ENCODE peak calls at places on chromosomes 6 and 20, in seven cellular contexts. One of them, this sample, is unnamed.

GRCh38 chr20:32470940-32471339 is 112.8 kb downstream of the ASXL1 start:
- DNase-seq in Peyer's patch: no peak
- DNase-seq in heart left ventricle: no peak
- DNase-seq in transverse colon: no peak
- DNase-seq in cardiac muscle cell: no peak
- DNase-seq in right lobe of liver: no peak
- DNase-seq in Panc1: no peak
- DNase-seq in this sample: no peak

GRCh38 chr6:43784049-43784855 is 14.2 kb downstream of the VEGFA start:
- DNase-seq in right lobe of liver: no peak
- DNase-seq in heart left ventricle: peak; percentile 20
- DNase-seq in Peyer's patch: no peak
- DNase-seq in transverse colon: no peak
- DNase-seq in Panc1: no peak
- DNase-seq in cardiac muscle cell: no peak
- DNase-seq in this sample: no peak

GRCh38 chr6:39225946-39226437 is 3.3 kb downstream of the KCNK5 start:
- DNase-seq in Peyer's patch: peak; percentile 86
- DNase-seq in transverse colon: no peak
- DNase-seq in cardiac muscle cell: no peak
- DNase-seq in right lobe of liver: no peak
- DNase-seq in Panc1: no peak
- DNase-seq in heart left ventricle: no peak
- DNase-seq in this sample: no peak

GRCh38 chr6:97440590-97441176 is 157.7 kb upstream of the MMS22L start:
- DNase-seq in cardiac muscle cell: peak; percentile 77
- DNase-seq in Peyer's patch: no peak
- DNase-seq in right lobe of liver: peak; percentile 17
- DNase-seq in heart left ventricle: no peak
- DNase-seq in Panc1: peak; percentile 12
- DNase-seq in transverse colon: no peak
- DNase-seq in this sample: no peak

GRCh38 chr6:8131265-8131897 is 29.0 kb upstream of the EEF1E1 start:
- DNase-seq in right lobe of liver: no peak
- DNase-seq in Peyer's patch: peak; percentile 61
- DNase-seq in heart left ventricle: no peak
- DNase-seq in Panc1: no peak
- DNase-seq in transverse colon: peak; percentile 39
- DNase-seq in cardiac muscle cell: peak; percentile 81
- DNase-seq in this sample: no peak

GRCh38 chr6:119643866-119644265 is 294.3 kb upstream of the MAN1A1 start:
- DNase-seq in cardiac muscle cell: no peak
- DNase-seq in right lobe of liver: no peak
- DNase-seq in transverse colon: no peak
- DNase-seq in heart left ventricle: no peak
- DNase-seq in Peyer's patch: no peak
- DNase-seq in Panc1: no peak
- DNase-seq in this sample: no peak

GRCh38 chr6:120869397-120869796 is 464.9 kb downstream of the TBC1D32 start:
- DNase-seq in Peyer's patch: no peak
- DNase-seq in cardiac muscle cell: peak; percentile 54
- DNase-seq in heart left ventricle: no peak
- DNase-seq in Panc1: no peak
- DNase-seq in transverse colon: no peak
- DNase-seq in right lobe of liver: no peak
- DNase-seq in this sample: no peak

GRCh38 chr6:36839819-36840379 is 655 bp upstream of the CPNE5 start:
- DNase-seq in Peyer's patch: no peak
- DNase-seq in transverse colon: no peak
- DNase-seq in Panc1: no peak
- DNase-seq in right lobe of liver: peak; percentile 48
- DNase-seq in heart left ventricle: peak; percentile 67
- DNase-seq in cardiac muscle cell: peak; percentile 73
- DNase-seq in this sample: no peak

GRCh38 chr6:24205020-24205492 is 79.0 kb downstream of the NRSN1 start:
- DNase-seq in transverse colon: no peak
- DNase-seq in heart left ventricle: no peak
- DNase-seq in Peyer's patch: no peak
- DNase-seq in right lobe of liver: no peak
- DNase-seq in Panc1: peak; percentile 24
- DNase-seq in cardiac muscle cell: peak; percentile 62
- DNase-seq in this sample: no peak

GRCh38 chr6:74585779-74586178 is 620.1 kb downstream of the COL12A1 start:
- DNase-seq in right lobe of liver: no peak
- DNase-seq in Panc1: no peak
- DNase-seq in transverse colon: no peak
- DNase-seq in heart left ventricle: no peak
- DNase-seq in cardiac muscle cell: no peak
- DNase-seq in Peyer's patch: no peak
- DNase-seq in this sample: no peak

GRCh38 chr20:22383156-22383555 is 201.2 kb downstream of the FOXA2 start:
- DNase-seq in cardiac muscle cell: no peak
- DNase-seq in Peyer's patch: no peak
- DNase-seq in transverse colon: no peak
- DNase-seq in heart left ventricle: no peak
- DNase-seq in right lobe of liver: no peak
- DNase-seq in Panc1: no peak
- DNase-seq in this sample: no peak

GRCh38 chr6:127198549-127198948 is 68.1 kb upstream of the RNF146 start:
- DNase-seq in transverse colon: no peak
- DNase-seq in cardiac muscle cell: no peak
- DNase-seq in Peyer's patch: no peak
- DNase-seq in heart left ventricle: no peak
- DNase-seq in Panc1: no peak
- DNase-seq in right lobe of liver: no peak
- DNase-seq in this sample: no peak

GRCh38 chr6:42404494-42404893 is 47.2 kb downstream of the TRERF1 start:
- DNase-seq in right lobe of liver: no peak
- DNase-seq in transverse colon: peak; percentile 69
- DNase-seq in cardiac muscle cell: no peak
- DNase-seq in Panc1: no peak
- DNase-seq in heart left ventricle: peak; percentile 68
- DNase-seq in Peyer's patch: peak; percentile 83
- DNase-seq in this sample: no peak

GRCh38 chr6:49556429-49556837 is 6.0 kb downstream of the C6orf141 start:
- DNase-seq in right lobe of liver: no peak
- DNase-seq in transverse colon: peak; percentile 63
- DNase-seq in Panc1: peak; percentile 74
- DNase-seq in heart left ventricle: no peak
- DNase-seq in Peyer's patch: peak; percentile 80
- DNase-seq in cardiac muscle cell: no peak
- DNase-seq in this sample: no peak

GRCh38 chr6:28209753-28210535 is 15.1 kb upstream of the ZSCAN9 start:
- DNase-seq in cardiac muscle cell: peak; percentile 7
- DNase-seq in transverse colon: no peak
- DNase-seq in Panc1: no peak
- DNase-seq in Peyer's patch: no peak
- DNase-seq in right lobe of liver: no peak
- DNase-seq in heart left ventricle: no peak
- DNase-seq in this sample: no peak

GRCh38 chr20:44586986-44587980 is 4.9 kb downstream of the PKIG start:
- DNase-seq in heart left ventricle: no peak
- DNase-seq in Peyer's patch: no peak
- DNase-seq in Panc1: no peak
- DNase-seq in transverse colon: no peak
- DNase-seq in cardiac muscle cell: no peak
- DNase-seq in right lobe of liver: no peak
- DNase-seq in this sample: no peak

GRCh38 chr6:48535569-48535968 is 424.6 kb upstream of the PTCHD4 start:
- DNase-seq in heart left ventricle: no peak
- DNase-seq in right lobe of liver: no peak
- DNase-seq in Panc1: no peak
- DNase-seq in cardiac muscle cell: no peak
- DNase-seq in Peyer's patch: no peak
- DNase-seq in transverse colon: no peak
- DNase-seq in this sample: no peak

GRCh38 chr6:70889270-70889669 is 67.6 kb downstream of the B3GAT2 start:
- DNase-seq in heart left ventricle: no peak
- DNase-seq in Peyer's patch: no peak
- DNase-seq in transverse colon: no peak
- DNase-seq in Panc1: no peak
- DNase-seq in cardiac muscle cell: no peak
- DNase-seq in right lobe of liver: no peak
- DNase-seq in this sample: no peak

GRCh38 chr6:40426341-40427066 is 160.7 kb downstream of the LRFN2 start:
- DNase-seq in transverse colon: no peak
- DNase-seq in Peyer's patch: no peak
- DNase-seq in cardiac muscle cell: no peak
- DNase-seq in Panc1: no peak
- DNase-seq in right lobe of liver: no peak
- DNase-seq in heart left ventricle: no peak
- DNase-seq in this sample: no peak

GRCh38 chr6:40425192-40425919 is 161.8 kb downstream of the LRFN2 start:
- DNase-seq in heart left ventricle: peak; percentile 65
- DNase-seq in Panc1: no peak
- DNase-seq in right lobe of liver: no peak
- DNase-seq in transverse colon: no peak
- DNase-seq in cardiac muscle cell: peak; percentile 66
- DNase-seq in Peyer's patch: no peak
- DNase-seq in this sample: peak; percentile 16

GRCh38 chr6:40431706-40432105 is 155.5 kb downstream of the LRFN2 start:
- DNase-seq in right lobe of liver: no peak
- DNase-seq in transverse colon: no peak
- DNase-seq in heart left ventricle: no peak
- DNase-seq in cardiac muscle cell: no peak
- DNase-seq in Panc1: no peak
- DNase-seq in Peyer's patch: no peak
- DNase-seq in this sample: no peak

DNA sequence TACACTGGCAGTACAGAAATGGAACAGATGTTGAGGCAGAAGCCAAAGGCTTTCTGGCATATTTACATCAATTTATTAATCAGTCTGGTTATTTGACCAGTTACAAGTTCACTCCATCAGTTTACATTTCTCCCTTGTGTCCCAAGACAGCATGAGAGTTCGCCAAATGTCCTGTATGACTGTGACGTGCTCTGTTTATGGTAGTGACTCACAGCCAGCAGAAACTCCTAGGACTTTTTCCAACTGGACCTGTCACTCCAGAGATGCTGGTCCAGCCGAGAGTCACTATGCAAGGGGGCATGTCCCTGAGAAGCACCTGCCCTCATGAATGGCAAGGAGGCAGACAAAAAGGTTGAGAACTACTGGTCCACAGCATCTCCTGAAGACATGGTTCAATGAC is 160.0 kb downstream of the LRFN2 start:
- DNase-seq in Panc1: no peak
- DNase-seq in Peyer's patch: no peak
- DNase-seq in heart left ventricle: no peak
- DNase-seq in transverse colon: no peak
- DNase-seq in right lobe of liver: no peak
- DNase-seq in cardiac muscle cell: no peak
- DNase-seq in this sample: no peak
- H3K36me3 ChIP-seq in Panc1: no peaks in the 10 kb centered on the region
- H3K36me3 ChIP-seq in Peyer's patch: no peaks in the 10 kb centered on the region
- H3K36me3 ChIP-seq in heart left ventricle: no peaks in the 10 kb centered on the region
- H3K36me3 ChIP-seq in transverse colon: no peaks in the 10 kb centered on the region
- H3K36me3 ChIP-seq in right lobe of liver: no peaks in the 10 kb centered on the region
- H3K36me3 ChIP-seq in cardiac muscle cell: no peaks in the 10 kb centered on the region
- H3K36me3 ChIP-seq in this sample: no peaks in the 10 kb centered on the region

GRCh38 chr20:46592580-46593362 is 42.3 kb upstream of the OCSTAMP start:
- DNase-seq in Peyer's patch: no peak
- DNase-seq in transverse colon: no peak
- DNase-seq in cardiac muscle cell: no peak
- DNase-seq in heart left ventricle: no peak
- DNase-seq in Panc1: no peak
- DNase-seq in right lobe of liver: no peak
- DNase-seq in this sample: no peak
- TF ChIP-seq CTCF in Peyer's patch: no peak
- TF ChIP-seq CTCF in transverse colon: no peak
- TF ChIP-seq CTCF in cardiac muscle cell: peak; percentile 6
- TF ChIP-seq CTCF in heart left ventricle: no peak
- TF ChIP-seq CTCF in Panc1: peak; percentile 32
- TF ChIP-seq CTCF in right lobe of liver: no peak
- TF ChIP-seq CTCF in this sample: no peak

GRCh38 chr20:20683922-20684321 is 28.5 kb downstream of the RALGAPA2 start:
- DNase-seq in transverse colon: no peak
- DNase-seq in right lobe of liver: no peak
- DNase-seq in cardiac muscle cell: no peak
- DNase-seq in heart left ventricle: no peak
- DNase-seq in Peyer's patch: no peak
- DNase-seq in Panc1: no peak
- DNase-seq in this sample: no peak

GRCh38 chr20:20685635-20686034 is 26.8 kb downstream of the RALGAPA2 start:
- DNase-seq in Peyer's patch: no peak
- DNase-seq in heart left ventricle: no peak
- DNase-seq in cardiac muscle cell: no peak
- DNase-seq in transverse colon: no peak
- DNase-seq in right lobe of liver: no peak
- DNase-seq in Panc1: no peak
- DNase-seq in this sample: no peak

GRCh38 chr20:20683481-20683880 is 29.0 kb downstream of the RALGAPA2 start:
- DNase-seq in Peyer's patch: no peak
- DNase-seq in right lobe of liver: no peak
- DNase-seq in heart left ventricle: no peak
- DNase-seq in cardiac muscle cell: no peak
- DNase-seq in transverse colon: no peak
- DNase-seq in Panc1: no peak
- DNase-seq in this sample: no peak

GRCh38 chr20:20690676-20691476 is 21.6 kb downstream of the RALGAPA2 start:
- DNase-seq in cardiac muscle cell: no peak
- DNase-seq in Peyer's patch: no peak
- DNase-seq in right lobe of liver: no peak
- DNase-seq in transverse colon: no peak
- DNase-seq in heart left ventricle: no peak
- DNase-seq in Panc1: no peak
- DNase-seq in this sample: no peak

GRCh38 chr20:20687319-20687718 is 25.1 kb downstream of the RALGAPA2 start:
- DNase-seq in heart left ventricle: no peak
- DNase-seq in transverse colon: no peak
- DNase-seq in Peyer's patch: no peak
- DNase-seq in Panc1: no peak
- DNase-seq in cardiac muscle cell: no peak
- DNase-seq in right lobe of liver: no peak
- DNase-seq in this sample: no peak
- H3K4me1 ChIP-seq in heart left ventricle: peaks cover 6% of the 10 kb centered on the region
- H3K4me1 ChIP-seq in transverse colon: no peaks in the 10 kb centered on the region
- H3K4me1 ChIP-seq in Peyer's patch: no peaks in the 10 kb centered on the region
- H3K4me1 ChIP-seq in Panc1: no peaks in the 10 kb centered on the region
- H3K4me1 ChIP-seq in cardiac muscle cell: no peaks in the 10 kb centered on the region
- H3K4me1 ChIP-seq in right lobe of liver: no peaks in the 10 kb centered on the region
- H3K4me1 ChIP-seq in this sample: peaks cover 6% of the 10 kb centered on the region

GRCh38 chr20:38057351-38057972 is 23.9 kb downstream of the RPRD1B start:
- DNase-seq in Peyer's patch: peak; percentile 96
- DNase-seq in transverse colon: peak; percentile 85
- DNase-seq in right lobe of liver: peak; percentile 88
- DNase-seq in Panc1: peak; percentile 73
- DNase-seq in heart left ventricle: peak; percentile 84
- DNase-seq in cardiac muscle cell: peak; percentile 96
- DNase-seq in this sample: peak; percentile 82

GRCh38 chr20:38052870-38053269 is 19.3 kb downstream of the RPRD1B start:
- DNase-seq in right lobe of liver: no peak
- DNase-seq in transverse colon: no peak
- DNase-seq in Peyer's patch: no peak
- DNase-seq in Panc1: no peak
- DNase-seq in cardiac muscle cell: no peak
- DNase-seq in heart left ventricle: no peak
- DNase-seq in this sample: no peak

GRCh38 chr20:38055294-38055693 is 21.7 kb downstream of the RPRD1B start:
- DNase-seq in transverse colon: no peak
- DNase-seq in right lobe of liver: no peak
- DNase-seq in Peyer's patch: no peak
- DNase-seq in Panc1: no peak
- DNase-seq in cardiac muscle cell: no peak
- DNase-seq in heart left ventricle: no peak
- DNase-seq in this sample: no peak

GRCh38 chr20:38050691-38051090 is 17.1 kb downstream of the RPRD1B start:
- DNase-seq in right lobe of liver: no peak
- DNase-seq in Panc1: no peak
- DNase-seq in heart left ventricle: no peak
- DNase-seq in Peyer's patch: no peak
- DNase-seq in cardiac muscle cell: no peak
- DNase-seq in transverse colon: no peak
- DNase-seq in this sample: no peak

GRCh38 chr20:38054647-38055046 is 21.1 kb downstream of the RPRD1B start:
- DNase-seq in heart left ventricle: no peak
- DNase-seq in Peyer's patch: no peak
- DNase-seq in transverse colon: no peak
- DNase-seq in cardiac muscle cell: no peak
- DNase-seq in Panc1: no peak
- DNase-seq in right lobe of liver: no peak
- DNase-seq in this sample: no peak
- H3K36me3 ChIP-seq in heart left ventricle: peaks cover 84% of the 10 kb centered on the region
- H3K36me3 ChIP-seq in Peyer's patch: peaks cover 5% of the 10 kb centered on the region
- H3K36me3 ChIP-seq in transverse colon: peaks cover 29% of the 10 kb centered on the region
- H3K36me3 ChIP-seq in cardiac muscle cell: peaks cover 30% of the 10 kb centered on the region
- H3K36me3 ChIP-seq in Panc1: peaks cover 30% of the 10 kb centered on the region
- H3K36me3 ChIP-seq in right lobe of liver: peaks cover 5% of the 10 kb centered on the region
- H3K36me3 ChIP-seq in this sample: peaks cover 5% of the 10 kb centered on the region

This sample was measured in pancreas.